ENCODE peak calls at places on chromosomes 2 and 18, in nine cellular contexts. One of them, this sample, is unnamed.

GRCh38 chr18:70469916-70470315 is 181.1 kb downstream of the SOCS6 start:
- DNase-seq in keratinocyte: no peak
- DNase-seq in fibroblast of lung: peak; percentile 63
- DNase-seq in neural progenitor cell: peak; percentile 8
- DNase-seq in K562: no peak
- DNase-seq in kidney: no peak
- DNase-seq in HCT116: no peak
- DNase-seq in DND-41: no peak
- DNase-seq in IMR-90: no peak
- DNase-seq in this sample: no peak

GRCh38 chr18:33957705-33958104 is 267.0 kb downstream of the NOL4 start:
- DNase-seq in K562: no peak
- DNase-seq in kidney: no peak
- DNase-seq in keratinocyte: no peak
- DNase-seq in fibroblast of lung: no peak
- DNase-seq in HCT116: no peak
- DNase-seq in IMR-90: no peak
- DNase-seq in neural progenitor cell: no peak
- DNase-seq in DND-41: no peak
- DNase-seq in this sample: no peak

GRCh38 chr2:6358985-6359384 is 506.7 kb downstream of the CMPK2 start:
- DNase-seq in HCT116: no peak
- DNase-seq in IMR-90: no peak
- DNase-seq in K562: no peak
- DNase-seq in neural progenitor cell: no peak
- DNase-seq in kidney: no peak
- DNase-seq in fibroblast of lung: no peak
- DNase-seq in keratinocyte: no peak
- DNase-seq in DND-41: no peak
- DNase-seq in this sample: no peak

GRCh38 chr2:3005859-3006258 is 371.8 kb downstream of the EIPR1 start:
- DNase-seq in kidney: no peak
- DNase-seq in fibroblast of lung: no peak
- DNase-seq in K562: no peak
- DNase-seq in keratinocyte: no peak
- DNase-seq in IMR-90: no peak
- DNase-seq in HCT116: no peak
- DNase-seq in DND-41: no peak
- DNase-seq in neural progenitor cell: no peak
- DNase-seq in this sample: no peak

GRCh38 chr2:38076710-38077430 is 919 bp upstream of the CYP1B1 start:
- DNase-seq in IMR-90: peak; percentile 90
- DNase-seq in K562: peak; percentile 20
- DNase-seq in DND-41: no peak
- DNase-seq in keratinocyte: no peak
- DNase-seq in kidney: peak; percentile 96
- DNase-seq in fibroblast of lung: peak; percentile 92
- DNase-seq in HCT116: peak; percentile 48
- DNase-seq in neural progenitor cell: peak; percentile 82
- DNase-seq in this sample: peak; percentile 57

GRCh38 chr2:17979707-17980106 is 101.2 kb downstream of the KCNS3 start:
- DNase-seq in HCT116: no peak
- DNase-seq in kidney: no peak
- DNase-seq in IMR-90: peak; percentile 86
- DNase-seq in K562: no peak
- DNase-seq in DND-41: no peak
- DNase-seq in neural progenitor cell: no peak
- DNase-seq in fibroblast of lung: peak; percentile 80
- DNase-seq in keratinocyte: no peak
- DNase-seq in this sample: no peak

GRCh38 chr18:79797518-79798345 is at the start of gene KCNG2:
- DNase-seq in kidney: peak; percentile 68
- DNase-seq in K562: no peak
- DNase-seq in IMR-90: no peak
- DNase-seq in DND-41: no peak
- DNase-seq in fibroblast of lung: peak; percentile 26
- DNase-seq in HCT116: no peak
- DNase-seq in keratinocyte: no peak
- DNase-seq in neural progenitor cell: peak; percentile 87
- DNase-seq in this sample: no peak

GRCh38 chr2:25697559-25698341 is 24.4 kb upstream of the DTNB start:
- DNase-seq in DND-41: no peak
- DNase-seq in HCT116: no peak
- DNase-seq in kidney: no peak
- DNase-seq in K562: no peak
- DNase-seq in IMR-90: no peak
- DNase-seq in fibroblast of lung: no peak
- DNase-seq in keratinocyte: no peak
- DNase-seq in neural progenitor cell: peak; percentile 45
- DNase-seq in this sample: no peak

GRCh38 chr2:127770973-127771735 is 39.8 kb downstream of the WDR33 start:
- DNase-seq in neural progenitor cell: no peak
- DNase-seq in DND-41: no peak
- DNase-seq in kidney: no peak
- DNase-seq in fibroblast of lung: peak; percentile 95
- DNase-seq in HCT116: no peak
- DNase-seq in keratinocyte: peak; percentile 62
- DNase-seq in IMR-90: peak; percentile 98
- DNase-seq in K562: no peak
- DNase-seq in this sample: no peak

GRCh38 chr18:74479486-74480148 is 16.5 kb upstream of the CNDP2 start:
- DNase-seq in fibroblast of lung: no peak
- DNase-seq in kidney: no peak
- DNase-seq in neural progenitor cell: no peak
- DNase-seq in HCT116: no peak
- DNase-seq in IMR-90: no peak
- DNase-seq in keratinocyte: no peak
- DNase-seq in DND-41: no peak
- DNase-seq in K562: no peak
- DNase-seq in this sample: no peak

GRCh38 chr18:69747388-69747787 is 200.3 kb downstream of the CD226 start:
- DNase-seq in fibroblast of lung: no peak
- DNase-seq in HCT116: no peak
- DNase-seq in K562: no peak
- DNase-seq in DND-41: no peak
- DNase-seq in keratinocyte: no peak
- DNase-seq in IMR-90: no peak
- DNase-seq in kidney: no peak
- DNase-seq in neural progenitor cell: no peak
- DNase-seq in this sample: no peak

GRCh38 chr2:12046641-12047040 is 300.2 kb downstream of the LPIN1 start:
- DNase-seq in IMR-90: peak; percentile 50
- DNase-seq in K562: no peak
- DNase-seq in keratinocyte: no peak
- DNase-seq in DND-41: no peak
- DNase-seq in HCT116: no peak
- DNase-seq in fibroblast of lung: peak; percentile 65
- DNase-seq in neural progenitor cell: no peak
- DNase-seq in kidney: no peak
- DNase-seq in this sample: no peak

GRCh38 chr2:231894566-231895380 is 31.4 kb downstream of the NPPC start:
- DNase-seq in keratinocyte: no peak
- DNase-seq in fibroblast of lung: no peak
- DNase-seq in neural progenitor cell: no peak
- DNase-seq in IMR-90: no peak
- DNase-seq in DND-41: no peak
- DNase-seq in kidney: peak; percentile 24
- DNase-seq in HCT116: no peak
- DNase-seq in K562: no peak
- DNase-seq in this sample: no peak

GRCh38 chr18:58128286-58129018 is 84.4 kb downstream of the NEDD4L start:
- DNase-seq in IMR-90: peak; percentile 57
- DNase-seq in fibroblast of lung: no peak
- DNase-seq in neural progenitor cell: no peak
- DNase-seq in DND-41: no peak
- DNase-seq in HCT116: no peak
- DNase-seq in keratinocyte: no peak
- DNase-seq in K562: no peak
- DNase-seq in kidney: no peak
- DNase-seq in this sample: peak; percentile 60

GRCh38 chr2:124286089-124286783 is 261.1 kb downstream of the CNTNAP5 start:
- DNase-seq in fibroblast of lung: no peak
- DNase-seq in HCT116: no peak
- DNase-seq in neural progenitor cell: no peak
- DNase-seq in keratinocyte: no peak
- DNase-seq in K562: no peak
- DNase-seq in kidney: no peak
- DNase-seq in DND-41: no peak
- DNase-seq in IMR-90: no peak
- DNase-seq in this sample: no peak

GRCh38 chr2:203077458-203077857 is 62.8 kb downstream of the NBEAL1 start:
- DNase-seq in HCT116: no peak
- DNase-seq in kidney: no peak
- DNase-seq in fibroblast of lung: peak; percentile 45
- DNase-seq in K562: no peak
- DNase-seq in neural progenitor cell: no peak
- DNase-seq in IMR-90: peak; percentile 35
- DNase-seq in keratinocyte: no peak
- DNase-seq in DND-41: no peak
- DNase-seq in this sample: no peak

GRCh38 chr2:54587439-54588016 is 131.4 kb downstream of the SPTBN1 start:
- DNase-seq in neural progenitor cell: no peak
- DNase-seq in K562: no peak
- DNase-seq in HCT116: no peak
- DNase-seq in keratinocyte: no peak
- DNase-seq in kidney: no peak
- DNase-seq in fibroblast of lung: no peak
- DNase-seq in IMR-90: no peak
- DNase-seq in DND-41: no peak
- DNase-seq in this sample: no peak
- H3K4me1 ChIP-seq in neural progenitor cell: no peaks in the 10 kb centered on the region
- H3K4me1 ChIP-seq in K562: peaks cover 15% of the 10 kb centered on the region
- H3K4me1 ChIP-seq in HCT116: no peaks in the 10 kb centered on the region
- H3K4me1 ChIP-seq in keratinocyte: peaks cover 19% of the 10 kb centered on the region
- H3K4me1 ChIP-seq in kidney: peaks cover 40% of the 10 kb centered on the region
- H3K4me1 ChIP-seq in fibroblast of lung: peaks cover 2% of the 10 kb centered on the region
- H3K4me1 ChIP-seq in IMR-90: peaks cover 11% of the 10 kb centered on the region
- H3K4me1 ChIP-seq in DND-41: peaks cover 35% of the 10 kb centered on the region
- H3K4me1 ChIP-seq in this sample: peaks cover 33% of the 10 kb centered on the region

DNA sequence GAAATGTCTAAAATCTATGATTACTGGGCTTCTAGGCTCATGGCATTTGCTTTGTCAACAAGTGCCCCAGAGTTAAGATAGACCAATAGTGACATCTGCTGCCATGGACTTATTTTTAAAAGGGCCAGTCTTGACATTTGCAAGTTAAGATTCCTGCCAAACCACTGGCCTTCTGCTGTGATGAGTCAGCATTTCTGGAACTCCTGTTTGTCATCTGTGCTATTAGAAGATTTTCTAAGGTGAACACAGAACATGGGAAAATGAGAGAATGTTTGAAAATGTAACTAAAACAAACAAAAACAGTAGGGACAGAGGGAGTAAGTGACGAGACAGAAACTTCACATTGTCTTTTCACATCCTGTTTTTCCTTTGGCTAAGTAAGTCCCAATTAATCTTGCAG is 93.7 kb upstream of the WDR75 start:
- DNase-seq in HCT116: peak; percentile 53
- DNase-seq in keratinocyte: peak; percentile 33
- DNase-seq in DND-41: peak; percentile 20
- DNase-seq in kidney: no peak
- DNase-seq in IMR-90: peak; percentile 96
- DNase-seq in neural progenitor cell: peak; percentile 3
- DNase-seq in K562: peak; percentile 25
- DNase-seq in fibroblast of lung: peak; percentile 97
- DNase-seq in this sample: peak; percentile 24
- H3K9ac ChIP-seq in HCT116: no peak overlapping the region
- H3K9ac ChIP-seq in keratinocyte: no peak overlapping the region
- H3K9ac ChIP-seq in DND-41: no peak overlapping the region
- H3K9ac ChIP-seq in kidney: no peak overlapping the region
- H3K9ac ChIP-seq in IMR-90: peak overlapping the region; percentile 39
- H3K9ac ChIP-seq in neural progenitor cell: no peak overlapping the region
- H3K9ac ChIP-seq in K562: no peak overlapping the region
- H3K9ac ChIP-seq in fibroblast of lung: peak overlapping the region; percentile 26
- H3K9ac ChIP-seq in this sample: no peak overlapping the region

DNA sequence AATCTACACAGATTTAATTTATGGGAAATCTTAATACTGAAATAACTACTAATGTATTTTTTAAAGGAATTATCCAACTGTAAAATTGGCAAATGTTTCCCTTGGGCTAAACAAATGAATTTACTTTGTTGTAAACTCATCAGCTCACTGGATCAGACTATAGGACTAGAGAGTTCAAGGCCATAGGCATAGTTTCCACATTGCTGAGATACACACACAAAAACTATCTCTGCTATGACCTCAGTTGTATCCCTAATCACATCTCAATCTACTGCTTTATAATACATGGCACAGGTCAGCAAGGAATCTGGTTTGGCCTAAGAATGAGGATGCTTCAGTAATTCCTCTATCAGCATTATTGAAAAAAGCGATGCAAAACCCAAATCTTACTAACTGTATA is 101.1 kb upstream of the SLC39A10 start:
- DNase-seq in fibroblast of lung: no peak
- DNase-seq in keratinocyte: no peak
- DNase-seq in IMR-90: no peak
- DNase-seq in neural progenitor cell: no peak
- DNase-seq in HCT116: no peak
- DNase-seq in kidney: no peak
- DNase-seq in DND-41: no peak
- DNase-seq in K562: no peak
- DNase-seq in this sample: no peak
- H3K4me1 ChIP-seq in fibroblast of lung: peaks cover 8% of the 10 kb centered on the region
- H3K4me1 ChIP-seq in keratinocyte: peaks cover 18% of the 10 kb centered on the region
- H3K4me1 ChIP-seq in IMR-90: peaks cover 3% of the 10 kb centered on the region
- H3K4me1 ChIP-seq in neural progenitor cell: no peaks in the 10 kb centered on the region
- H3K4me1 ChIP-seq in HCT116: no peaks in the 10 kb centered on the region
- H3K4me1 ChIP-seq in kidney: no peaks in the 10 kb centered on the region
- H3K4me1 ChIP-seq in DND-41: peaks cover 65% of the 10 kb centered on the region
- H3K4me1 ChIP-seq in K562: no peaks in the 10 kb centered on the region
- H3K4me1 ChIP-seq in this sample: no peaks in the 10 kb centered on the region

GRCh38 chr2:118838741-118839455 is 8.6 kb downstream of the EN1 start:
- DNase-seq in IMR-90: no peak
- DNase-seq in keratinocyte: no peak
- DNase-seq in neural progenitor cell: no peak
- DNase-seq in kidney: no peak
- DNase-seq in DND-41: no peak
- DNase-seq in K562: no peak
- DNase-seq in HCT116: no peak
- DNase-seq in fibroblast of lung: no peak
- DNase-seq in this sample: no peak

GRCh38 chr2:118841828-118842461 is 5.5 kb downstream of the EN1 start:
- DNase-seq in neural progenitor cell: peak; percentile 58
- DNase-seq in fibroblast of lung: no peak
- DNase-seq in HCT116: no peak
- DNase-seq in kidney: no peak
- DNase-seq in IMR-90: no peak
- DNase-seq in keratinocyte: no peak
- DNase-seq in K562: no peak
- DNase-seq in DND-41: no peak
- DNase-seq in this sample: no peak

GRCh38 chr2:118843492-118844132 is 3.8 kb downstream of the EN1 start:
- DNase-seq in IMR-90: no peak
- DNase-seq in DND-41: no peak
- DNase-seq in neural progenitor cell: peak; percentile 27
- DNase-seq in kidney: no peak
- DNase-seq in keratinocyte: no peak
- DNase-seq in fibroblast of lung: no peak
- DNase-seq in K562: no peak
- DNase-seq in HCT116: no peak
- DNase-seq in this sample: no peak

GRCh38 chr2:118842687-118843491 is 4.6 kb downstream of the EN1 start:
- DNase-seq in kidney: no peak
- DNase-seq in HCT116: no peak
- DNase-seq in neural progenitor cell: peak; percentile 64
- DNase-seq in keratinocyte: no peak
- DNase-seq in fibroblast of lung: no peak
- DNase-seq in K562: no peak
- DNase-seq in IMR-90: no peak
- DNase-seq in DND-41: no peak
- DNase-seq in this sample: no peak

GRCh38 chr2:118841450-118841827 is 6.0 kb downstream of the EN1 start:
- DNase-seq in kidney: no peak
- DNase-seq in keratinocyte: no peak
- DNase-seq in HCT116: no peak
- DNase-seq in IMR-90: no peak
- DNase-seq in DND-41: no peak
- DNase-seq in K562: no peak
- DNase-seq in fibroblast of lung: no peak
- DNase-seq in neural progenitor cell: peak; percentile 29
- DNase-seq in this sample: no peak
- H3K9ac ChIP-seq in kidney: no peak overlapping the region
- H3K9ac ChIP-seq in keratinocyte: no peak overlapping the region
- H3K9ac ChIP-seq in HCT116: no peak overlapping the region
- H3K9ac ChIP-seq in IMR-90: no peak overlapping the region
- H3K9ac ChIP-seq in DND-41: no peak overlapping the region
- H3K9ac ChIP-seq in K562: no peak overlapping the region
- H3K9ac ChIP-seq in fibroblast of lung: no peak overlapping the region
- H3K9ac ChIP-seq in neural progenitor cell: no peak overlapping the region
- H3K9ac ChIP-seq in this sample: no peak overlapping the region

This sample was measured in colonic mucosa.